ENCODE peak calls at places on chromosomes 2 and 18, in four cellular contexts. U is IMR-90, B is H9, C is H1. N is an unnamed sample.

GRCh38 chr2:27954771-27955384 is 64.3 kb downstream of the BABAM2 start:
- DNase-seq in U (peak), B (no peak), C (no peak), N (no peak)

GRCh38 chr2:190809139-190809764 is 71.4 kb upstream of the GLS start:
- DNase-seq in U (no peak), B (no peak), C (no peak), N (no peak)

GRCh38 chr2:14255135-14255820 is 377.2 kb upstream of the LRATD1 start:
- DNase-seq in U (no peak), B (peak), C (peak), N (peak)

GRCh38 chr18:36851202-36851590 is 22.3 kb downstream of the KIAA1328 start:
- DNase-seq in U (no peak), B (no peak), C (no peak), N (no peak)

GRCh38 chr2:231745303-231746038 is 35.6 kb downstream of the PDE6D start:
- DNase-seq in U (no peak), B (no peak), C (no peak), N (peak)

GRCh38 chr2:217412721-217413120 is 552.9 kb upstream of the TNP1 start:
- DNase-seq in U (no peak), B (no peak), C (no peak), N (peak)

GRCh38 chr2:43218221-43218549 is 8.2 kb downstream of the ZFP36L2 start:
- DNase-seq in U (peak), B (no peak), C (no peak), N (no peak)

GRCh38 chr18:59820663-59821062 is 79.1 kb upstream of the PMAIP1 start:
- DNase-seq in U (peak), B (no peak), C (no peak), N (no peak)

DNA sequence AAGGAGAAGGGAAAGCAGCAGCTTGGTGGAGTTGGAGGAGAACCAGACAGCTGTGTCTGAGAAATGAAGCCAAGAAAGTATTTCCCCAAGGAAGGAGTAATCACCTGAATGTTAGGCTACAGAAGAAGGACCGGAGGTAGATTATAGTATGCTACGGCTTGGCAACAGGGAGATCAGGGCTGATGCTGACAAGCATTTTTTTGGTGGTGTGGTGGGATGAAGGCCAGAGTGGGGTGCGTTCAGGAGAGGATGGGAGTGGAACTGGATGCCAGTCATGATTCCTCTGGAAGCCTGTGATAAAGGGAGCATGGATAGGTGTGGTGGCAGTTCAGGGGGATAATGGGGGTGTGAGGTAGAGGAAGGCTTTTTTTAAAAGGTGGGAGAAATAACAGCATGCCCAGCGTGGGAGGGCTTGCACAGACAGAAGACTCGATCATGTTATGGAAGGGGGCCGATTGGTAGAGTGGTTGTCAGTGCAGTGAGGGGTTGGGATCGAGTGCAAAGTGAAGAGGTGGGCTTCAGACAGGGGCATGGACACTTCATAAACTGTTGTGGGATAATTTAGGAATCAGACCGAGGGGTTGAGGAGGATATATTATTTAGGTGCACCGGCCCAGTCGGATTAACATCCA is 5.6 kb downstream of the CEP192 start:
- DNase-seq in U (no peak), B (no peak), C (no peak), N (no peak)
- H4K8ac ChIP-seq in U (no peak), B (peak), C (no peak), N (no peak)

GRCh38 chr2:219205981-219206441 is 571 bp upstream of the ZFAND2B start:
- DNase-seq in U (no peak), B (no peak), C (no peak), N (no peak)
- H2BK15ac ChIP-seq in U (peak), B (no peak), C (peak), N (no peak)

DNA sequence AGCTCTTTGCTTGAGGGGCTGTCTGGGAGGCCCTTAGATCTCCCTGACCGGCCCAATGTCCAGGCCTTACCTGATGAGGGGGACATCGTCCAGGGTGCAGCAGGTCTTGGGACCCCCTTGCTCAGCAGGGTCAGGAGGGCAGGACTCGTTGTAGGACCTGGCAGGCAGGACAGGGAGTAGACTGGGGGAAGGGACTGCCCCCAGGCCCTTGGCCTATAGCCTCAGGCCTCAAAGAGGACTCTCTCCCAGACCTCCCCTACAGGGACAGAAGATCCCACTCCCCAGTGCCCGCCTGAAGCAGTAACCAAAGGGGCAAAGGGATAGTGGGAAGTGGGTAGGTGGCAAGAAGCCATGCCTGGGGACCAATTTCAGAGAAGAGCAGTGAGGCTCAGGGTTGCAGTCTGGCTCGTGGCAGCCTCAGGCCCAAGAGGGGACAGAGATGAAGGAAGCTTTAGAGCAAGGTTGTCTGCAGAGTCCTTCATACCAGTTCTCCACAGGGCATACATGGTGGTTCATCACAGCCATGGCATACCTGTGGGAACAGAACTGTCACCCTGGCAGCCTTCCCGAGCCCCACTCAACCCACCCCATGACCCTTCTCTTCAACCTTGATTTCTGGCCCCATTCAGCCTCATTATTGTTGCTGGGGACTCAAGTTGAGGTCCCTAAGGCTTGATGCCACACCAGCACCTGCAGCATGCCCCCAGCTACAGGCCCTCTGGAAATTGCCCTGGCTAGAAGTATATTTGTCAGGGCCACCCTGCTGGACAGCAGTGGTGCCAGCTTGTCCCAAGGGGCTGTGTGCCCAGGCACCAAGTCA is 1.3 kb downstream of the TMEM150A start:
- DNase-seq in U (no peak), B (no peak), C (no peak), N (no peak)
- H4K5ac ChIP-seq in U (no peak), B (no peak), C (no peak), N (no peak)

DNA sequence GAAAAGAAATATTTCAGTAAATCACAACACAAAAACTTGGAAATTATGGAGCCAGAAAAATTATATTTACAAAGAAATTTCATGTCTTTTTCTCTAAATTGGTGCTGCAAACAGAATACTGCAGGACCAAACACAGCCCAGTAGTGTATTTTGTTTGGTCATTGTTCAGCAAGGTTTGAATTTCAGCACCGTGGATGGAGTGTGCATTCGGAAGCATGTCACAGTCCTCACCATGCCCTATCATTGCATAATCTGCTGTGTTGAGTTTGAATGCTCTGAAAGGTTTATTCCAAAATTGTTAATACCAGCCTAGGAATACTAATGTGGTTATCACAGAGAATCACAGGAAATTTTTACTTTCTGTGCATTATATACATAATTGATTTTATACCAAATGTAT is 296.7 kb downstream of the METTL4 start:
- DNase-seq in U (no peak), B (no peak), C (no peak), N (no peak)
- H4K8ac ChIP-seq in U (no peak), B (no peak), C (no peak), N (no peak)

GRCh38 chr2:240960309-240960962 is 38.0 kb upstream of the SNED1 start:
- DNase-seq in U (peak), B (peak), C (peak), N (no peak)

GRCh38 chr2:240959941-240960308 is 38.5 kb upstream of the SNED1 start:
- DNase-seq in U (no peak), B (peak), C (peak), N (no peak)

GRCh38 chr2:240962371-240963064 is 35.9 kb upstream of the SNED1 start:
- DNase-seq in U (no peak), B (peak), C (peak), N (no peak)

GRCh38 chr2:240961878-240962277 is 36.5 kb upstream of the SNED1 start:
- DNase-seq in U (no peak), B (no peak), C (peak), N (no peak)

DNA sequence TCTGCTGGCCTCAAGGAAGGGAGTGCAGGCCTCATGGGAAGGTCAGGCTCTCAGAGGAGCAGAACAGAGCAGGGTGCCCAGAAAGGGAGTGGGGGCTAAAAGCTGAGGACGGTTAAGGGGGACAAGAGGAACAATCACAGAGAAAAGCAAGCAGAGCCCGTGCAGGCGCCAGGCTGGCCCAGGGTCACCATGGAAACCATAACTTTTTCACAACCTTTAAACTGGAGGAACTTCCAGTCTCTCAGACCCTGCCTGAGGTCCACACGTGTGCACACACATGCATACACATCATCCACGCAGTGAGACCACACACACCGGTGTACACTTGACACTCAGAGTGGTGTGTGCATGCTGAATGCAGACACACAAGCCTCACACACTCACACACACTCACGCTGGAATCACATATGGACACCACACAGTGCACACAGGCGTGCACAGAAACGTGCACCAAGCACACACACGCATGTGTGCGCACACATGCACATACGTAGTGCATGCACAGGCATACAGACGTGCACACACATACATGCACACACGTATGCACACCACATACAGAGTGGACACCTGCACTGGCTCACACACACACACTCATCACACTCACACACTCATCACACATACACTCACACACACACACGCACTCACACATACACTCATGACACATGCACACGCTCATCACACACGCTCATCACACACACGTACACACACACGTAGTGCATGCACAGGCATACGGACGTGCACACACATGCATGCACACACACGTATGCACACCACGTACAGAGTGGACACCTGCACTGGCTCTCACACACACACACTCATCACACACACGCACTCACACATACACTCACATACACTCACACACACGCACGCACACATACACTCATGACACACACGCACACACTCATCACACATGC is 37.2 kb upstream of the SNED1 start:
- DNase-seq in U (no peak), B (peak), C (no peak), N (no peak)
- H2BK15ac ChIP-seq in U (no peak), B (no peak), C (peak), N (no peak)

DNA sequence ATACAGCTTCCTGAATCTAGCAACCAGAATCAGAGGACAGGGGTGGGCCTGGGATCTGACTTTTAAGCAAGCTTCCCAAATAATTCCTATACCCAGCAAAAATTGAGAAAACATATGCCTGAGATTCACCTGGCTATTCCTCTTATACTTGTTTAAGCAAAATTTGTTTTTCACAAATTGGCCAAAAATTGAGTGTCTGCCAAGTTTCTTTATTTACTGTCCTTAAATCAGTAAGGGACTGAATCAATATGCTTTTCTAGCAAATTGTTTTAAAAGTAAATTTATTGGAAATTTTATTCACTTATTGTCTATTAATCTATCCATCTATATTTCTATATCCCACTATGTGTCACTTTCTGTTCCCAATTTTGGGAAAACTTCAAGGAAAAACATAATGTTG is 337.0 kb upstream of the ZNF804A start:
- DNase-seq in U (no peak), B (no peak), C (no peak), N (no peak)
- H4K5ac ChIP-seq in U (no peak), B (no peak), C (no peak), N (no peak)

GRCh38 chr2:70248145-70248809 is at the start of gene TIA1:
- DNase-seq in U (peak), B (peak), C (peak), N (peak)

GRCh38 chr2:70247364-70248144 is 874 bp downstream of the TIA1 start:
- DNase-seq in U (peak), B (no peak), C (no peak), N (no peak)

GRCh38 chr2:70250434-70250833 is 2.0 kb upstream of the TIA1 start:
- DNase-seq in U (no peak), B (no peak), C (peak), N (no peak)

GRCh38 chr2:70243804-70244584 is 4.4 kb downstream of the TIA1 start:
- DNase-seq in U (peak), B (no peak), C (no peak), N (peak)

DNA sequence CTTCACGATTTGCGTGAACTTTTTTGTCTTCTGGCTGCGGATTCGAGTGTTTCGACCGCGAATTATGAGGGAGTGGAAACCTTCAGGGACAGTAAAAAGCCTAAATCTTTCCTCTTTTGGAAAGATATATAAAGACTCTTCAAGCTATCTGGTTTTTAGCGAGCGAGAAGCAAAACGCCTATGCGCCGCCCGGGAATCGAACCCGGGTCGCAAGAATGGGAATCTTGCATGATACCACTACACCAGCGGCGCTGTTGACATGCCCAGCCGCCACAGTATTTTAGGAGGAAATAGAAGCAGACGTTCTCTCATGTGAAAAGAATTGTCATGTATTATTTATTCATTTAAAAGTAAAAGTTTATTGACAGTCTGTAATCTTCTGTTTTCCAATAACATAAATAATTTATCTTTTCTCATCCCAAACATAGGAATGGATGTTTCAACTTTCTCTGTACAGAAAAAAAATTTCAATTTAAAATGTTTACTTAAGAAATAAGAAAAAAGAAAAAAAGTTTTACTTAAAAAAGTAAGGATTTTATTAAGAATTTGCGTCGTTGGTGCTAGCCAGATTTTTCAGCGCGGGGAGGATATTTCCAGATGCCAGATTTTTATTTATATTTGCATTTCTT is 496 bp upstream of the TIA1 start:
- DNase-seq in U (no peak), B (no peak), C (peak), N (peak)
- H4K8ac ChIP-seq in U (peak), B (no peak), C (peak), N (no peak)

DNA sequence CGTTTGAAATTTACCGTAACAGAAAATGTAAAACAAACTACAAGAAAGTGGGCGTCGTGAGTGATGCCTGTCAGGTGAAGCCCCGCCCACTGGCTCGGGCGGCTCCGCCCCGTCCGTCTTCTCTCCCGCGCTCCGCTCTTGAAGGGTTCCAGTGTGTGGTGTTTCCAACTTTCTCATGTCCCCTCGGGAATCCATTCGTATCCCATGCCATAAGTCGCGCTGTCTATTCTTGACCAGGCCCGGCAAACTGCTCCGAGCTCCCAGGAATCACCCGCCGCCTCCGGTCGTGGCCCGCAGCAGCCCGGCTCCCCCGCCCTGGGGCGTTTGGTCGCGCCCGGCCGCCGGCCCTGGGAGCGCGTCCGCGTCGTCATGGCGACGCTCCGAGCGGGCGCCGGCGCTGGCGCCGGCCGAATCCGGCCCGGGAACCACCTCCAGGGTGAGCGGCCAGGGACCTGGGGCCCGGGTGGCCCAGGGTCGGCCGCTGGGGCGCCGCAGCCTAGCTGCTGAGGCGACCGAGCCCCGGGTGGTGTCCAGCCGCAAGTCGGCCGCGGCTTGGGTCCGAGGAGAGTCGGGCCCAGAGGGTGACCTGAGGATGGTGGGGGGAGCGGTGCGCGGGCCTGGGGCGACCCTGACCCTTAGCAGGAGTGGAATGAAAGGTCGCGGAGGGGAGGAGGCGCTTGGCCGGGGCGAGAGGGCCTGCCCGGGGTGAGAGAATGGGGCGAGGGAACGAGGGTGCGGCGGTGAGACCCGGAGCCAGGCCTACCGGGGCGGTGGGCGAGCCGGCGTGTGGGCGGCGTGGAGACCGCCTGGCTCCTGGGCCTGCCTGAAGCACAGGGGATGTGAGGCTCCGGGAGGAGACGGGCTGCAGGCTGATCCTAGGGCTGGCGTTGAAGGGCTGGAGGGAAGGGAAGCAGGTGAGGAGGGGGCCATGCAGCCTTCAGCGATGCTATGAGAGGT is at the start of gene CFAP221:
- DNase-seq in U (peak), B (peak), C (peak), N (peak)
- H2BK15ac ChIP-seq in U (no peak), B (no peak), C (peak), N (no peak)

GRCh38 chr18:76445275-76445674 is 49.8 kb downstream of the ZNF516 start:
- DNase-seq in U (peak), B (no peak), C (no peak), N (no peak)

GRCh38 chr18:76446746-76447267 is 48.2 kb downstream of the ZNF516 start:
- DNase-seq in U (no peak), B (no peak), C (no peak), N (no peak)

GRCh38 chr18:76444436-76445105 is 50.5 kb downstream of the ZNF516 start:
- DNase-seq in U (no peak), B (no peak), C (no peak), N (no peak)

GRCh38 chr18:76446321-76446720 is 48.7 kb downstream of the ZNF516 start:
- DNase-seq in U (no peak), B (no peak), C (no peak), N (no peak)

DNA sequence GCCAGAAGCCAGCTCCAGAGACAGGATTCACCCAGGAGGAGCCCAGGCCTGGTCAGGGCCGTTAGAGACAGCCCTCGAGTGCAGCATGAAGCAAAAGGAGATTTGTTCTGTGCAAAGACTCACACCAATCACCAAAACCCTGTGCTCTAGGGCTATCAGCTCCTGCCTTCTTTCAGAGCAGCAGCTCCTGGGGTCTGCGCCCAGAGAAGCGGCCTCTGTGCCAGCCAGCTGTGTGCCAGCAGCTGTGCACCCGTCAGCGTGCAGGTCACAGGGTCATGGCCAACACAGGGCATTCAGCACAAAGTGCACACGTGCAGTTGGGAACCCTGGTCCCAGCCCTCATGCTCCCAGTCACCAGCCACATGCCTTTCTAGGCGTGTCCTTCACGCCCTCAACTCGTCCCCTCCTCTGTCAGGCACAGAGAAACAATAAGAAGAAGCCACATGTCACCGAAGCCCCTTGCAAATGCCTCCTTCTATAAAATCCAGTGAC is 49.3 kb downstream of the ZNF516 start:
- DNase-seq in U (no peak), B (no peak), C (no peak), N (no peak)
- H4K5ac ChIP-seq in U (peak), B (no peak), C (no peak), N (no peak)